ENCODE peak calls at places on chromosomes 4 and X, in five cellular contexts. F is HuH-7; Y is mucosa of gallbladder; L is CD8-positive, alpha-beta memory T cell; D is stimulated activated CD4-positive, alpha-beta T cell treated with anti-CD3 and anti-CD28 coated beads, Interleukin-4, amount 100 ng/mL, for 48 hours. N is an unnamed sample.

GRCh38 chr4:177194906-177195305 is 114.8 kb upstream of the NEIL3 start:
- DNase-seq in F (no peak), L (no peak), Y (no peak), D (no peak), N (no peak)

GRCh38 chr4:6410078-6410477 is 62.3 kb downstream of the PPP2R2C start:
- DNase-seq in F (no peak), Y (no peak), L (no peak), D (no peak), N (no peak)

GRCh38 chr4:152310223-152310622 is 225.7 kb downstream of the FBXW7 start:
- DNase-seq in F (no peak), L (no peak), Y (no peak), D (no peak), N (no peak)

GRCh38 chr4:89284828-89285227 is 22.8 kb downstream of the GPRIN3 start:
- DNase-seq in L (no peak), Y (no peak), D (no peak), F (no peak), N (no peak)

GRCh38 chr4:1337376-1337831 is 9.6 kb upstream of the UVSSA start:
- DNase-seq in Y (peak), L (no peak), D (peak), F (no peak), N (no peak)

GRCh38 chrX:124289443-124289842 is 43.0 kb upstream of the TEX13D start:
- DNase-seq in D (no peak), Y (no peak), L (no peak), F (no peak), N (peak)

GRCh38 chrX:11786862-11787261 is 28.8 kb downstream of the MSL3 start:
- DNase-seq in D (no peak), L (no peak), Y (no peak), F (no peak), N (no peak)

GRCh38 chrX:41412261-41413167 is 34.6 kb upstream of the NYX start:
- DNase-seq in D (no peak), F (peak), L (no peak), Y (peak), N (no peak)

GRCh38 chrX:530726-531610 is 99.6 kb upstream of the SHOX start:
- DNase-seq in F (no peak), D (no peak), L (no peak), Y (no peak), N (no peak)

GRCh38 chrX:3262906-3263305 is 83.5 kb downstream of the MXRA5 start:
- DNase-seq in Y (no peak), D (no peak), F (no peak), L (no peak), N (no peak)

GRCh38 chrX:37405954-37406353 is 56.8 kb downstream of the PRRG1 start:
- DNase-seq in F (no peak), L (no peak), Y (no peak), D (no peak), N (no peak)

GRCh38 chr4:173883821-173884220 is 353.8 kb upstream of the HAND2 start:
- DNase-seq in Y (no peak), F (no peak), D (no peak), L (no peak), N (no peak)

GRCh38 chr4:139054791-139055376 is 39.3 kb downstream of the NOCT start:
- DNase-seq in D (no peak), F (no peak), L (no peak), Y (no peak), N (no peak)

GRCh38 chr4:165874799-165875371 is 1.8 kb downstream of the TLL1 start:
- DNase-seq in L (no peak), D (no peak), F (no peak), Y (no peak), N (no peak)

GRCh38 chr4:141248029-141248428 is 27.3 kb downstream of the ZNF330 start:
- DNase-seq in L (no peak), D (no peak), Y (no peak), F (no peak), N (no peak)

GRCh38 chr4:76665139-76665538 is 230.1 kb downstream of the SHROOM3 start:
- DNase-seq in L (no peak), F (no peak), Y (peak), D (no peak), N (no peak)

GRCh38 chr4:41176357-41176756 is 38.0 kb downstream of the APBB2 start:
- DNase-seq in F (no peak), Y (no peak), D (no peak), L (no peak), N (no peak)